ENCODE peak calls at places on chromosomes 4 and X, in nine cellular contexts. G is neuronal stem cell; S is CD4-positive, alpha-beta T cell; D is H9; M is fibroblast of lung; T is effector memory CD4-positive, alpha-beta T cell; E is GM23338; Q is mammary epithelial cell; U is ovary. R is an unnamed sample.

GRCh38 chrX:78029663-78030062 is 60.2 kb upstream of the PGAM4 start:
- DNase-seq in G (peak; percentile 0), S (no peak), D (no peak), M (peak; percentile 6), T (no peak), E (peak; percentile 31), Q (peak; percentile 21), U (peak; percentile 10), R (no peak)

GRCh38 chr4:52051213-52051614 is at the start of gene SPATA18:
- DNase-seq in G (no peak), S (no peak), D (peak; percentile 28), M (peak; percentile 41), T (no peak), E (peak; percentile 12), Q (peak; percentile 41), U (no peak), R (no peak)

GRCh38 chr4:79413486-79413885 is 5.5 kb upstream of the GK2 start:
- DNase-seq in G (no peak), S (no peak), D (no peak), M (no peak), T (no peak), E (no peak), Q (no peak), U (no peak), R (no peak)

GRCh38 chrX:22063284-22063683 is 31.2 kb downstream of the PHEX start:
- DNase-seq in G (peak; percentile 12), S (no peak), D (no peak), M (peak; percentile 12), T (no peak), E (no peak), Q (peak; percentile 35), U (no peak), R (no peak)

GRCh38 chrX:40176256-40176978 is 78.7 kb upstream of the BCOR start:
- DNase-seq in G (no peak), S (peak; percentile 69), D (peak; percentile 56), M (peak; percentile 32), T (peak; percentile 62), E (peak; percentile 52), Q (no peak), U (peak; percentile 70), R (no peak)

GRCh38 chrX:110001702-110002299 is 1.1 kb upstream of the TMEM164 start:
- DNase-seq in G (no peak), S (no peak), D (no peak), M (no peak), T (no peak), E (no peak), Q (no peak), U (no peak), R (no peak)

GRCh38 chrX:118971552-118971951 is 2.9 kb upstream of the LONRF3 start:
- DNase-seq in G (no peak), S (no peak), D (peak; percentile 60), M (no peak), T (no peak), E (peak; percentile 33), Q (no peak), U (no peak), R (no peak)

GRCh38 chrX:40157228-40158035 is 59.7 kb upstream of the BCOR start:
- DNase-seq in G (no peak), S (no peak), D (peak; percentile 78), M (no peak), T (no peak), E (peak; percentile 74), Q (no peak), U (no peak), R (no peak)

GRCh38 chr4:141193516-141193915 is 27.2 kb upstream of the ZNF330 start:
- DNase-seq in G (no peak), S (no peak), D (no peak), M (no peak), T (no peak), E (no peak), Q (no peak), U (no peak), R (no peak)

GRCh38 chr4:184059099-184059498 is 154.0 kb downstream of the STOX2 start:
- DNase-seq in G (no peak), S (no peak), D (no peak), M (no peak), T (no peak), E (no peak), Q (no peak), U (no peak), R (no peak)

GRCh38 chr4:33060873-33061542 is 2340.8 kb downstream of the PCDH7 start:
- DNase-seq in G (peak; percentile 51), S (no peak), D (peak; percentile 79), M (peak; percentile 39), T (no peak), E (peak; percentile 91), Q (peak; percentile 2), U (no peak), R (peak; percentile 10)

GRCh38 chr4:173333658-173334084 is 487 bp downstream of the HMGB2 start:
- DNase-seq in G (peak; percentile 41), S (peak; percentile 37), D (peak; percentile 36), M (peak; percentile 33), T (peak; percentile 36), E (peak; percentile 58), Q (no peak), U (peak; percentile 74), R (no peak)

GRCh38 chr4:83252782-83253405 is 31.7 kb downstream of the COQ2 start:
- DNase-seq in G (peak; percentile 51), S (peak; percentile 66), D (peak; percentile 78), M (peak; percentile 41), T (peak; percentile 43), E (peak; percentile 90), Q (peak; percentile 43), U (no peak), R (peak; percentile 24)

GRCh38 chr4:144449623-144450022 is 196.3 kb upstream of the HHIP start:
- DNase-seq in G (no peak), S (no peak), D (no peak), M (peak; percentile 42), T (no peak), E (no peak), Q (no peak), U (no peak), R (no peak)

GRCh38 chr4:31655328-31655727 is 935.2 kb downstream of the PCDH7 start:
- DNase-seq in G (no peak), S (no peak), D (no peak), M (peak; percentile 59), T (no peak), E (no peak), Q (no peak), U (no peak), R (no peak)

DNA sequence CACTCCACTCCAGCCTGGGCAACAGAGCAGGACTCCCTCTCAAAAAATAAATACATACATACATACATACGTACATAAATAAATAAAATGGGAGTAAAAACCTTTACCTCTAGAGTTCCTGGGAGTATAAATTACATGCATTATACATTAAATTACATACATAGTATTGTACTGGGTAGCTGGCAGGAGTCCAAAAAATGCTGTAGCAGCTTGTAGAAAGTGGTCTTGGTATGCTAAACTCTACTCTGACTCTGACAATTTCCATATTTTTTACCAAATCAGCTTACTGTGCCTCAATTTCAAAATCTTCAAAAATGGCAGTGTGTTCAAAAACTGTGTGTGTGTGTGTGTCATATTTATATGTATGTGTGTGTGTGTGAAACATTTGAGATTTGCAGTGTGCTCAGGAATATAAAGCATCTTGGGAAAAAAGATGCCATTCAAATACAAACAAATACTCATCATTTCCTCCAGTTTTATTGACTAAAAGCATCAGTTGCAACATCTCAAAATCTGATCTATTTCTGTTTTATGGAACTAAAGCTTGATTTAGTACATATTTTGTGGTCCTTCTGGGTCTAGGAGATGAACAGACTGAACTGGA is 171.7 kb downstream of the SHROOM3 start:
- DNase-seq in G (no peak), S (no peak), D (no peak), M (no peak), T (no peak), E (no peak), Q (no peak), U (no peak), R (no peak)
- H3K27ac ChIP-seq in G (peak overlapping the region; percentile 41), S (no peak overlapping the region), D (no peak overlapping the region), M (no peak overlapping the region), T (no peak overlapping the region), E (no peak overlapping the region), Q (no peak overlapping the region), U (no peak overlapping the region), R (no peak overlapping the region)

GRCh38 chrX:9339603-9340569 is 125.0 kb upstream of the TBL1X start:
- DNase-seq in G (no peak), S (no peak), D (no peak), M (no peak), T (no peak), E (no peak), Q (no peak), U (peak; percentile 46), R (no peak)

GRCh38 chrX:9341305-9342201 is 123.3 kb upstream of the TBL1X start:
- DNase-seq in G (peak; percentile 3), S (peak; percentile 47), D (peak; percentile 34), M (peak; percentile 53), T (peak; percentile 19), E (peak; percentile 50), Q (no peak), U (peak; percentile 59), R (no peak)

GRCh38 chrX:9340619-9341304 is 124.1 kb upstream of the TBL1X start:
- DNase-seq in G (no peak), S (peak; percentile 30), D (peak; percentile 29), M (peak; percentile 70), T (no peak), E (peak; percentile 27), Q (no peak), U (peak; percentile 21), R (no peak)

GRCh38 chrX:9343971-9344370 is 120.9 kb upstream of the TBL1X start:
- DNase-seq in G (no peak), S (no peak), D (no peak), M (no peak), T (no peak), E (no peak), Q (no peak), U (no peak), R (no peak)

GRCh38 chrX:9342581-9343051 is 122.2 kb upstream of the TBL1X start:
- DNase-seq in G (peak; percentile 56), S (peak; percentile 27), D (peak; percentile 85), M (peak; percentile 80), T (no peak), E (peak; percentile 84), Q (no peak), U (peak; percentile 87), R (no peak)
- H3K27ac ChIP-seq in G (no peak overlapping the region), S (no peak overlapping the region), D (no peak overlapping the region), M (no peak overlapping the region), T (peak overlapping the region; percentile 60), E (no peak overlapping the region), Q (no peak overlapping the region), U (no peak overlapping the region), R (no peak overlapping the region)

GRCh38 chr4:86891785-86892638 is at the start of gene C4orf36:
- DNase-seq in G (peak; percentile 70), S (no peak), D (peak; percentile 86), M (peak; percentile 48), T (no peak), E (peak; percentile 90), Q (peak; percentile 92), U (peak; percentile 60), R (peak; percentile 75)
- H3K27ac ChIP-seq in G (peak within 1 kb of the TSS; percentile 72), S (no peak within 1 kb of the TSS), D (peak within 1 kb of the TSS; percentile 9), M (peak within 1 kb of the TSS; percentile 70), T (no peak within 1 kb of the TSS), E (peak within 1 kb of the TSS; percentile 80), Q (peak within 1 kb of the TSS; percentile 99), U (peak within 1 kb of the TSS; percentile 82), R (peak within 1 kb of the TSS; percentile 99)

DNA sequence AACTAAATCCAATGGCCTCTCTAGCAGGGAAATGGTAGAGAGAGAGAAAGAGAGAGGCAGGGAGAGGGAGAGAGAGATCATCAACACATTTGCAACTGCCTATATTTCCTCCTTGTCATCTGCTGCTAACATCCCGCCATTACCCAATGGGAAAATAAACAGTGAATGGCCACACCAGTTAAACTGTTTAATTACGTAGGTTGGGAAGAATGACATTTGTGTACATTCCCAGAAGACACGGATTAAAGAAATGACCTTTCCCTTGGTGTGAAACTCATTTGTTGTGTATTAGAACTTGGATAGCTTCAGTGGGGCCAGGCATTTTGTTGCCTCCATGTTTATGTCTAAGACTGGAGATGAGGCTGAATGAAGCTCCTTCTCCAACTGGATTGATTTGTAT is 95.8 kb upstream of the GPC4 start:
- DNase-seq in G (no peak), S (no peak), D (no peak), M (peak; percentile 1), T (no peak), E (no peak), Q (no peak), U (no peak), R (no peak)
- H3K27ac ChIP-seq in G (no peak overlapping the region), S (no peak overlapping the region), D (no peak overlapping the region), M (no peak overlapping the region), T (no peak overlapping the region), E (no peak overlapping the region), Q (no peak overlapping the region), U (no peak overlapping the region), R (no peak overlapping the region)

R was measured in epithelial cell of prostate.